ENCODE peak calls at places on chromosomes 11 and 22, in seven cellular contexts. U is stomach; Z is AG04450; P is progenitor cell of endocrine pancreas; V is BJ; A is OCI-LY7; L is activated CD8-positive, alpha-beta T cell treated with anti-CD3 and anti-CD28 coated beads for 36 hours. H is an unnamed sample.
A peak's percentile ranks its signal among the peaks of the same experiment; 100 is the strongest.

GRCh38 chr11:86313793-86314192 is 11.8 kb downstream of the HIKESHI start:
- DNase-seq in U (no peak), Z (no peak), V (no peak), P (no peak), L (no peak), A (no peak), H (no peak)

GRCh38 chr22:50719814-50720300 is 18.1 kb upstream of the ACR start:
- DNase-seq in P (no peak), L (no peak), Z (no peak), U (no peak), A (no peak), V (no peak), H (no peak)

GRCh38 chr22:49510718-49511117 is 317.0 kb downstream of the BRD1 start:
- DNase-seq in V (no peak), L (no peak), A (no peak), Z (no peak), U (no peak), P (no peak), H (no peak)

GRCh38 chr22:33542153-33542552 is 378.1 kb downstream of the LARGE1 start:
- DNase-seq in Z (no peak), P (no peak), U (no peak), A (no peak), V (no peak), L (no peak), H (no peak)

GRCh38 chr11:46700251-46701077 is at the start of the genes ARHGAP1 and ZNF408:
- DNase-seq in P (peak; percentile 92), V (peak; percentile 87), U (peak; percentile 99), Z (peak; percentile 95), L (peak; percentile 100), A (peak; percentile 99), H (peak; percentile 97)

GRCh38 chr11:2104524-2105440 is 34.4 kb downstream of the IGF2 start:
- DNase-seq in U (no peak), A (no peak), V (no peak), L (no peak), Z (no peak), P (no peak), H (no peak)

GRCh38 chr11:9859491-9860305 is 195.8 kb downstream of the SWAP70 start:
- DNase-seq in Z (no peak), U (no peak), L (peak; percentile 53), A (no peak), V (no peak), P (no peak), H (no peak)

GRCh38 chr11:110565690-110566336 is 136.1 kb downstream of the FDX1 start:
- DNase-seq in V (no peak), P (no peak), L (no peak), U (peak; percentile 64), A (no peak), Z (no peak), H (no peak)

GRCh38 chr11:13042873-13043338 is 33.8 kb downstream of the RASSF10 start:
- DNase-seq in L (no peak), U (no peak), A (no peak), P (no peak), Z (no peak), V (no peak), H (no peak)

GRCh38 chr11:80841716-80842115 is 1400.9 kb upstream of the TENM4 start:
- DNase-seq in L (no peak), P (no peak), Z (no peak), A (no peak), U (no peak), V (no peak), H (no peak)

GRCh38 chr22:39215430-39216142 is 29.2 kb downstream of the PDGFB start:
- DNase-seq in V (no peak), Z (no peak), L (peak; percentile 58), U (no peak), A (peak; percentile 23), P (no peak), H (peak; percentile 68)

GRCh38 chr11:108316061-108316460 is 93.2 kb downstream of the ATM start:
- DNase-seq in P (no peak), V (no peak), A (no peak), Z (no peak), U (no peak), L (no peak), H (no peak)

GRCh38 chr11:69501891-69502860 is 20.7 kb downstream of the LINC01488 start:
- DNase-seq in P (no peak), A (no peak), L (no peak), U (no peak), Z (no peak), V (no peak), H (no peak)

GRCh38 chr11:69356703-69357457 is 62.9 kb downstream of the MYEOV start:
- DNase-seq in L (no peak), U (peak; percentile 15), A (no peak), P (peak; percentile 5), Z (no peak), V (no peak), H (no peak)

GRCh38 chr11:78158987-78159662 is 19.7 kb upstream of the ALG8 start:
- DNase-seq in Z (no peak), U (no peak), L (no peak), A (no peak), V (no peak), P (no peak), H (no peak)

GRCh38 chr11:763073-763463 is 14.2 kb downstream of the GATD1 start:
- DNase-seq in A (no peak), L (no peak), P (no peak), Z (no peak), U (peak; percentile 64), V (no peak), H (no peak)

GRCh38 chr11:85589373-85589772 is 37.8 kb downstream of the DLG2 start:
- DNase-seq in U (no peak), L (no peak), P (no peak), Z (no peak), A (no peak), V (no peak), H (no peak)

GRCh38 chr11:62324738-62325556 is 12.3 kb upstream of the ASRGL1 start:
- DNase-seq in V (no peak), A (peak; percentile 53), L (peak; percentile 83), U (no peak), P (peak; percentile 41), Z (no peak), H (peak; percentile 76)

GRCh38 chr11:58618215-58618614 is 4.2 kb upstream of the CNTF start:
- DNase-seq in A (peak; percentile 12), V (no peak), Z (no peak), P (no peak), L (peak; percentile 15), U (no peak), H (no peak)

GRCh38 chr11:13487661-13488030 is 8.2 kb downstream of the PTH start:
- DNase-seq in L (no peak), P (no peak), Z (no peak), V (no peak), U (no peak), A (peak; percentile 4), H (no peak)

GRCh38 chr11:2584812-2585565 is 114.8 kb downstream of the KCNQ1OT1 start:
- DNase-seq in L (no peak), Z (no peak), P (peak; percentile 8), U (peak; percentile 24), V (no peak), A (no peak), H (no peak)

GRCh38 chr11:45685976-45686375 is 20.6 kb upstream of the CHST1 start:
- DNase-seq in V (no peak), A (no peak), P (no peak), Z (no peak), L (no peak), U (no peak), H (no peak)

GRCh38 chr11:6418958-6419611 is at the start of gene APBB1:
- DNase-seq in Z (no peak), L (peak; percentile 69), P (peak; percentile 55), A (peak; percentile 81), U (peak; percentile 67), V (no peak), H (peak; percentile 76)

GRCh38 chr22:21443735-21444421 is 23.3 kb upstream of the TMEM191C start:
- DNase-seq in L (no peak), P (no peak), Z (no peak), U (peak; percentile 80), V (no peak), A (no peak), H (no peak)

GRCh38 chr11:46273511-46274205 is 3.8 kb upstream of the CREB3L1 start:
- DNase-seq in U (peak; percentile 78), L (no peak), Z (no peak), P (no peak), A (no peak), V (no peak), H (no peak)

GRCh38 chr11:64861227-64861970 is 16.9 kb upstream of the CDC42BPG start:
- DNase-seq in U (no peak), L (no peak), A (peak; percentile 75), V (no peak), P (no peak), Z (no peak), H (no peak)

DNA sequence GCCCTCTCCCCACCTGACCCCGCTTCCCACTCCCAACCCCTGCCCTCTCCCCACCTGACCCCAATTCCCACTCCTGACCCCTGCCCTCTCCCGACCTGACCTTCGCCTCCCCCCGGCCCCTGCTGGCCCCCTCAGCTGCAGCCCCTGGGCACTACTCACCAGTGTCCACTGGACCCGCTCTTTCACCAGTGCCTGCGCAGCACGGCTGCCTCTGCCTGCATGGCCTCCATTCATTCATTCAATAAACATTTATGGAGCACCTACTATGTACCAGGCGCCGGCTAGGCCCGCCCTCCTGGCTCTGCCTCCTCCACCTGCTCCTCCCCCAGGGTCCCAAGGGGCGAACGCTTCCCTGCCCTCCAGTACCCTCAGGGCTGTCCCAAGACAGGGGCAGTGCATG is 42.6 kb downstream of the ELFN2 start:
- DNase-seq in Z (no peak), A (no peak), P (no peak), L (no peak), U (no peak), V (no peak), H (no peak)
- TF ChIP-seq CTCF in Z (no peak), A (no peak), P (no peak), L (no peak), U (no peak), V (no peak), H (no peak)

GRCh38 chr22:19910180-19910744 is 31.3 kb upstream of the COMT start:
- DNase-seq in L (no peak), U (no peak), P (no peak), Z (no peak), V (no peak), A (no peak), H (no peak)
- TF ChIP-seq CTCF in L (no peak), U (no peak), P (no peak), Z (no peak), V (no peak), A (peak; percentile 27), H (no peak)

DNA sequence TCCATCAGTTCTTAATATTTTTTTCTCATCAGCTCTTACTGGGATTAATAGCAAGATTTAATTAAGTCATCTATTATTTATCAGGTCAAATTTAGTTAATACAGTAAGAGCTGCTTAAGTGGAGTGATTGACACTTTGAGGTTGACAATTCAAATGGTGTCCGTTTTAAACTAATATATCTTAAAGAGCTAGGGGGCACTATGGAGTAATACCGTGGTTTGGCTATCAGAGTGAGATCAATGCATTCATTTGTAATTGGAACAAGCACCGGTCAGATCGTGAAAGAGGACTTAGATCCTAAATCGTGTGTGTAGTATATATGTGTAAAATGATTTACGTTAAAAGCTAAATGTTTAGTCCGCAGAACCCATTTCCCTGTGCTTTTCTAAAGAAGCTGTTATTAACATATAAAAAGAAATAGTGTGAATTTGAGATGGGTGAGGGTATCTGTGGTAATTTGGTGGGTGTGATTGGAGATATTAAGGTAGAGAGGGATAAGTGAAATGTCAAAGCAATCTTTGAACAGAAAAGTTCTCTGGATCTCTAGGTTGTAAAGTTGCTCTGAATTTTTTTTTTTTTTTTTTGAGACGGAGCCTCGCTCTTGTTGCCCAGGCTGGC is 2.3 kb downstream of the SIK2 start:
- DNase-seq in P (no peak), A (peak; percentile 67), V (no peak), U (no peak), L (no peak), Z (no peak), H (peak; percentile 45)
- TF ChIP-seq CTCF in P (peak; percentile 68), A (peak; percentile 93), V (peak; percentile 62), U (peak; percentile 64), L (peak; percentile 73), Z (peak; percentile 66), H (peak; percentile 54)

GRCh38 chr11:127493330-127493729 is 492.8 kb upstream of the KIRREL3 start:
- DNase-seq in U (no peak), A (peak; percentile 10), P (no peak), V (no peak), L (peak; percentile 7), Z (no peak), H (no peak)
- TF ChIP-seq CTCF in U (no peak), A (peak; percentile 73), P (peak; percentile 66), V (peak; percentile 50), L (no peak), Z (peak; percentile 47), H (peak; percentile 22)

H was measured in GM10248.